ENCODE peak calls at places on chromosomes 11 and 22, in five cellular contexts. L is naive thymus-derived CD4-positive, alpha-beta T cell; B is cardiac muscle cell; W is fibroblast of lung; H is spleen. U is an unnamed sample. For H3K27me3 and H3K36me3, the result is how much of the 10 kb centered on the place peaks cover.

GRCh38 chr22:31944700-31945477 is 554 bp downstream of the YWHAH start:
- DNase-seq in L (peak), B (peak), W (no peak), H (peak), U (peak)

GRCh38 chr11:110928373-110928772 is 216.1 kb upstream of the ARHGAP20 start:
- DNase-seq in L (no peak), B (no peak), W (no peak), H (no peak), U (no peak)

GRCh38 chr11:85668157-85668556 is 3.2 kb upstream of the CREBZF start:
- DNase-seq in L (no peak), B (no peak), W (no peak), H (no peak), U (no peak)

GRCh38 chr11:119545978-119546915 is 123.3 kb upstream of the THY1 start:
- DNase-seq in L (no peak), B (no peak), W (no peak), H (no peak), U (peak)

GRCh38 chr11:17571431-17572358 is 24.6 kb downstream of the OTOG start:
- DNase-seq in L (no peak), B (no peak), W (no peak), H (no peak), U (peak)

GRCh38 chr11:112225753-112226061 is 521 bp upstream of the PTS start:
- DNase-seq in L (no peak), B (no peak), W (peak), H (no peak), U (no peak)

GRCh38 chr11:35615911-35616900 is 2.1 kb upstream of the FJX1 start:
- DNase-seq in L (peak), B (peak), W (peak), H (no peak), U (peak)

GRCh38 chr11:17221968-17222367 is 14.2 kb upstream of the PIK3C2A start:
- DNase-seq in L (no peak), B (peak), W (peak), H (no peak), U (no peak)

GRCh38 chr11:122863704-122864326 is 18.7 kb upstream of the JHY start:
- DNase-seq in L (peak), B (peak), W (peak), H (no peak), U (peak)

GRCh38 chr11:115425243-115425642 is 79.0 kb downstream of the CADM1 start:
- DNase-seq in L (no peak), B (no peak), W (no peak), H (no peak), U (no peak)

GRCh38 chr11:115421338-115422012 is 82.7 kb downstream of the CADM1 start:
- DNase-seq in L (no peak), B (no peak), W (no peak), H (no peak), U (no peak)

GRCh38 chr11:115423728-115424459 is 80.3 kb downstream of the CADM1 start:
- DNase-seq in L (no peak), B (no peak), W (no peak), H (no peak), U (no peak)

GRCh38 chr11:115422013-115422697 is 82.1 kb downstream of the CADM1 start:
- DNase-seq in L (no peak), B (no peak), W (no peak), H (no peak), U (no peak)

DNA sequence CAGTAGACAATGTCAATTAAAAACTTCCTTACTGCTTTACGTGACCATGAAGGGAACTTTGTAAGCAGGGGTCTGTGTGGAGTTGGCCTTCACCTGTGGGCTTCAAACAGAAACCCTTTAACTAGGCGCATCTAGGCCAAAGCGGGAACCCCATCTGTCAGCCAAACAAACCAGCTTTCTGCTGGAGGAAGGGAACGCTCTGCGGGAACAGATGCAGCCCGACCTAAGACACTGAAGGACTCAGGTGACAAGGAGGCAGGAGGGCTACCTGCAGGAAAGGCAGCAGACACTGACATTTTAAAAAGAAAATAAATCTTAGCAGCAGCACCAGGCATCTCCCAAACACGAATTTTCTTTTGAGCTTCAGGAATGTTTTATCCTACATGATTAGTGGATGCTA is 78.4 kb downstream of the CADM1 start:
- DNase-seq in L (no peak), B (no peak), W (no peak), H (no peak), U (no peak)
- H3K27me3 ChIP-seq in L (under half), B (under half), W (under half), H (under half), U (under half)

DNA sequence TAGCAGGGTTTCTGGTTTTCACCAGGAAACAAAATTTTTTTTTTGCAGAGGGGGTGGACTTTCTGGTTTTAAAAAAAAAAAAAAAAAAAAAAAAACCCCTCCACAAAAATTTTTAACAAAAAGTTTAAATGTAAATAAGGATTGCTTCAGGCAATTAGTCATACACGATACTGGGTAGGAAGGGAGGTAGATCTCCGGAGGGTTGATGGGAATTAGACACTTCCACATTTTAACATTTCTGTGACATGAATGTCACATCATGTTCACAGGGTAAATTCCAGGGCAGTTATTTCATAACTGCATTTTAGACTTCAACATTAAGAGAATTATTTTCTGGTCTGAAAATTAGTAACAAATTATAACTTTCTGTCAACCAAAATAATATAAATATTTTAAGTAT is 15.9 kb downstream of the NUP98 start:
- DNase-seq in L (no peak), B (peak), W (peak), H (no peak), U (no peak)
- H3K36me3 ChIP-seq in L (under half), B (under half), W (under half), H (half or more), U (under half)

GRCh38 chr22:37070744-37071143 is 19.2 kb downstream of the KCTD17 start:
- DNase-seq in L (no peak), B (no peak), W (no peak), H (no peak), U (no peak)

GRCh38 chr22:37069719-37070118 is 18.2 kb downstream of the KCTD17 start:
- DNase-seq in L (no peak), B (no peak), W (no peak), H (no peak), U (no peak)

GRCh38 chr22:37069319-37069718 is 17.8 kb downstream of the KCTD17 start:
- DNase-seq in L (no peak), B (no peak), W (no peak), H (no peak), U (peak)

GRCh38 chr22:37070334-37070733 is 18.8 kb downstream of the KCTD17 start:
- DNase-seq in L (no peak), B (no peak), W (no peak), H (no peak), U (no peak)

GRCh38 chr22:37068859-37069258 is 17.3 kb downstream of the KCTD17 start:
- DNase-seq in L (no peak), B (no peak), W (no peak), H (no peak), U (peak)
- H3K27me3 ChIP-seq in L (under half), B (under half), W (under half), H (under half), U (under half)

DNA sequence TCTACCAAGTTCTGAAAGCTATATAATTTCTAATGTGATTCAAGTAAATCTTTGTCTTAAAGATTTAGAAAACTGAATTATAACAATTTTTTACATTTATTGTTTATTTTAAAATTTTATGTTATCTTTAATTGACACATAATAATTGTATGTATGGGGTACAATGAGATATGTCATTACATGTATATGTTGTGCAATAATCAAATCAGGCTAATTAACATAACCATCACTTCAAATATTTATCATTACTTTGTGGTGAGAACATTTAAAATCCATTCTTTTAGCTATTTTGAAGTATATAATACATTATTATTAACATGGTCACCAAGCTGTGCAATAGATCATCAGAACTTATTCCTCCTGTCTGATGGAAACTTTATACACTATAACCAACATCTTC is 181.1 kb downstream of the DDX10 start:
- DNase-seq in L (no peak), B (no peak), W (no peak), H (no peak), U (no peak)
- H3K36me3 ChIP-seq in L (under half), B (under half), W (under half), H (under half), U (under half)

GRCh38 chr11:1998290-1998689 is 648 bp upstream of the H19 start:
- DNase-seq in L (no peak), B (no peak), W (no peak), H (no peak), U (no peak)
- H3K27me3 ChIP-seq in L (under half), B (under half), W (under half), H (under half), U (under half)

GRCh38 chr11:3007404-3008010 is 15.4 kb upstream of the NAP1L4 start:
- DNase-seq in L (no peak), B (no peak), W (no peak), H (no peak), U (no peak)

GRCh38 chr11:3010521-3011275 is 18.6 kb upstream of the NAP1L4 start:
- DNase-seq in L (no peak), B (no peak), W (no peak), H (no peak), U (no peak)

GRCh38 chr11:3009481-3009880 is 17.4 kb upstream of the NAP1L4 start:
- DNase-seq in L (no peak), B (no peak), W (no peak), H (no peak), U (no peak)

GRCh38 chr11:3010004-3010403 is 17.9 kb upstream of the NAP1L4 start:
- DNase-seq in L (no peak), B (no peak), W (no peak), H (no peak), U (no peak)

GRCh38 chr11:3008746-3009336 is 16.7 kb upstream of the NAP1L4 start:
- DNase-seq in L (no peak), B (no peak), W (no peak), H (no peak), U (no peak)
- H3K36me3 ChIP-seq in L (under half), B (under half), W (under half), H (half or more), U (under half)

U was measured in H7.